ENCODE peak calls at places on chromosomes 5 and 9, in six cellular contexts. One of them, this sample, is unnamed.

GRCh38 chr9:131279927-131280530 is 3.7 kb upstream of the FAM78A start:
- DNase-seq in epithelial cell of proximal tubule: no peak
- DNase-seq in SK-N-SH: no peak
- DNase-seq in endothelial cell of umbilical vein: no peak
- DNase-seq in GM12865: no peak
- DNase-seq in DND-41: no peak
- DNase-seq in this sample: no peak

GRCh38 chr9:18296702-18297531 is 177.0 kb upstream of the ADAMTSL1 start:
- DNase-seq in epithelial cell of proximal tubule: no peak
- DNase-seq in SK-N-SH: peak
- DNase-seq in endothelial cell of umbilical vein: peak
- DNase-seq in GM12865: no peak
- DNase-seq in DND-41: no peak
- DNase-seq in this sample: no peak

GRCh38 chr9:91677354-91677753 is 253.7 kb upstream of the NFIL3 start:
- DNase-seq in epithelial cell of proximal tubule: no peak
- DNase-seq in SK-N-SH: no peak
- DNase-seq in endothelial cell of umbilical vein: no peak
- DNase-seq in GM12865: no peak
- DNase-seq in DND-41: no peak
- DNase-seq in this sample: no peak

GRCh38 chr5:143061161-143061945 is 291.2 kb downstream of the ARHGAP26 start:
- DNase-seq in epithelial cell of proximal tubule: no peak
- DNase-seq in SK-N-SH: no peak
- DNase-seq in endothelial cell of umbilical vein: peak
- DNase-seq in GM12865: no peak
- DNase-seq in DND-41: no peak
- DNase-seq in this sample: no peak

GRCh38 chr5:87243161-87243877 is 24.4 kb upstream of the RASA1 start:
- DNase-seq in epithelial cell of proximal tubule: peak
- DNase-seq in SK-N-SH: no peak
- DNase-seq in endothelial cell of umbilical vein: peak
- DNase-seq in GM12865: peak
- DNase-seq in DND-41: no peak
- DNase-seq in this sample: no peak

GRCh38 chr9:6938447-6938846 is 180.7 kb downstream of the KDM4C start:
- DNase-seq in epithelial cell of proximal tubule: peak
- DNase-seq in SK-N-SH: no peak
- DNase-seq in endothelial cell of umbilical vein: no peak
- DNase-seq in GM12865: no peak
- DNase-seq in DND-41: no peak
- DNase-seq in this sample: no peak

GRCh38 chr9:2964485-2964884 is 120.6 kb upstream of the PUM3 start:
- DNase-seq in epithelial cell of proximal tubule: no peak
- DNase-seq in SK-N-SH: no peak
- DNase-seq in endothelial cell of umbilical vein: no peak
- DNase-seq in GM12865: no peak
- DNase-seq in DND-41: no peak
- DNase-seq in this sample: no peak

GRCh38 chr9:25557645-25558300 is 120.5 kb downstream of the TUSC1 start:
- DNase-seq in epithelial cell of proximal tubule: no peak
- DNase-seq in SK-N-SH: no peak
- DNase-seq in endothelial cell of umbilical vein: no peak
- DNase-seq in GM12865: no peak
- DNase-seq in DND-41: no peak
- DNase-seq in this sample: no peak

GRCh38 chr9:122128432-122129343 is 30.9 kb downstream of the NDUFA8 start:
- DNase-seq in epithelial cell of proximal tubule: no peak
- DNase-seq in SK-N-SH: no peak
- DNase-seq in endothelial cell of umbilical vein: no peak
- DNase-seq in GM12865: no peak
- DNase-seq in DND-41: no peak
- DNase-seq in this sample: no peak

GRCh38 chr9:125544988-125545651 is 161.9 kb downstream of the MAPKAP1 start:
- DNase-seq in epithelial cell of proximal tubule: no peak
- DNase-seq in SK-N-SH: no peak
- DNase-seq in endothelial cell of umbilical vein: peak
- DNase-seq in GM12865: no peak
- DNase-seq in DND-41: no peak
- DNase-seq in this sample: peak

GRCh38 chr5:67047616-67048015 is 149.0 kb downstream of the CD180 start:
- DNase-seq in epithelial cell of proximal tubule: no peak
- DNase-seq in SK-N-SH: no peak
- DNase-seq in endothelial cell of umbilical vein: no peak
- DNase-seq in GM12865: no peak
- DNase-seq in DND-41: no peak
- DNase-seq in this sample: no peak

GRCh38 chr5:81194633-81195333 is 38.3 kb upstream of the CKMT2 start:
- DNase-seq in epithelial cell of proximal tubule: no peak
- DNase-seq in SK-N-SH: peak
- DNase-seq in endothelial cell of umbilical vein: peak
- DNase-seq in GM12865: peak
- DNase-seq in DND-41: peak
- DNase-seq in this sample: peak

GRCh38 chr5:15105799-15106393 is 234.3 kb upstream of the ANKH start:
- DNase-seq in epithelial cell of proximal tubule: peak
- DNase-seq in SK-N-SH: peak
- DNase-seq in endothelial cell of umbilical vein: peak
- DNase-seq in GM12865: peak
- DNase-seq in DND-41: peak
- DNase-seq in this sample: peak

GRCh38 chr5:5416733-5417132 is 5.7 kb upstream of the ICE1 start:
- DNase-seq in epithelial cell of proximal tubule: no peak
- DNase-seq in SK-N-SH: no peak
- DNase-seq in endothelial cell of umbilical vein: no peak
- DNase-seq in GM12865: no peak
- DNase-seq in DND-41: no peak
- DNase-seq in this sample: no peak

GRCh38 chr9:114662081-114662989 is 4.7 kb upstream of the TEX53 start:
- DNase-seq in epithelial cell of proximal tubule: no peak
- DNase-seq in SK-N-SH: peak
- DNase-seq in endothelial cell of umbilical vein: peak
- DNase-seq in GM12865: peak
- DNase-seq in DND-41: peak
- DNase-seq in this sample: no peak

GRCh38 chr5:157961828-157962390 is 103.0 kb upstream of the CLINT1 start:
- DNase-seq in epithelial cell of proximal tubule: no peak
- DNase-seq in SK-N-SH: peak
- DNase-seq in endothelial cell of umbilical vein: peak
- DNase-seq in GM12865: no peak
- DNase-seq in DND-41: no peak
- DNase-seq in this sample: no peak

GRCh38 chr5:143966280-143966679 is 154.3 kb downstream of the HMHB1 start:
- DNase-seq in epithelial cell of proximal tubule: no peak
- DNase-seq in SK-N-SH: no peak
- DNase-seq in endothelial cell of umbilical vein: peak
- DNase-seq in GM12865: no peak
- DNase-seq in DND-41: no peak
- DNase-seq in this sample: no peak

GRCh38 chr9:121566401-121567141 is 66.9 kb upstream of the GGTA1 start:
- DNase-seq in epithelial cell of proximal tubule: no peak
- DNase-seq in SK-N-SH: peak
- DNase-seq in endothelial cell of umbilical vein: peak
- DNase-seq in GM12865: no peak
- DNase-seq in DND-41: no peak
- DNase-seq in this sample: no peak

GRCh38 chr5:110354341-110354740 is 372.1 kb downstream of the TMEM232 start:
- DNase-seq in epithelial cell of proximal tubule: no peak
- DNase-seq in SK-N-SH: no peak
- DNase-seq in endothelial cell of umbilical vein: no peak
- DNase-seq in GM12865: no peak
- DNase-seq in DND-41: no peak
- DNase-seq in this sample: no peak

GRCh38 chr9:97060796-97061195 is 21.9 kb upstream of the CTSV start:
- DNase-seq in epithelial cell of proximal tubule: no peak
- DNase-seq in SK-N-SH: no peak
- DNase-seq in endothelial cell of umbilical vein: no peak
- DNase-seq in GM12865: no peak
- DNase-seq in DND-41: no peak
- DNase-seq in this sample: no peak

GRCh38 chr5:76041863-76042262 is 41.3 kb upstream of the SV2C start:
- DNase-seq in epithelial cell of proximal tubule: no peak
- DNase-seq in SK-N-SH: no peak
- DNase-seq in endothelial cell of umbilical vein: no peak
- DNase-seq in GM12865: peak
- DNase-seq in DND-41: peak
- DNase-seq in this sample: no peak

GRCh38 chr5:177440211-177440989 is 6.2 kb upstream of the PRR7 start:
- DNase-seq in epithelial cell of proximal tubule: no peak
- DNase-seq in SK-N-SH: no peak
- DNase-seq in endothelial cell of umbilical vein: no peak
- DNase-seq in GM12865: peak
- DNase-seq in DND-41: no peak
- DNase-seq in this sample: no peak

GRCh38 chr9:13445123-13445522 is 165.6 kb upstream of the MPDZ start:
- DNase-seq in epithelial cell of proximal tubule: no peak
- DNase-seq in SK-N-SH: no peak
- DNase-seq in endothelial cell of umbilical vein: no peak
- DNase-seq in GM12865: no peak
- DNase-seq in DND-41: no peak
- DNase-seq in this sample: no peak

DNA sequence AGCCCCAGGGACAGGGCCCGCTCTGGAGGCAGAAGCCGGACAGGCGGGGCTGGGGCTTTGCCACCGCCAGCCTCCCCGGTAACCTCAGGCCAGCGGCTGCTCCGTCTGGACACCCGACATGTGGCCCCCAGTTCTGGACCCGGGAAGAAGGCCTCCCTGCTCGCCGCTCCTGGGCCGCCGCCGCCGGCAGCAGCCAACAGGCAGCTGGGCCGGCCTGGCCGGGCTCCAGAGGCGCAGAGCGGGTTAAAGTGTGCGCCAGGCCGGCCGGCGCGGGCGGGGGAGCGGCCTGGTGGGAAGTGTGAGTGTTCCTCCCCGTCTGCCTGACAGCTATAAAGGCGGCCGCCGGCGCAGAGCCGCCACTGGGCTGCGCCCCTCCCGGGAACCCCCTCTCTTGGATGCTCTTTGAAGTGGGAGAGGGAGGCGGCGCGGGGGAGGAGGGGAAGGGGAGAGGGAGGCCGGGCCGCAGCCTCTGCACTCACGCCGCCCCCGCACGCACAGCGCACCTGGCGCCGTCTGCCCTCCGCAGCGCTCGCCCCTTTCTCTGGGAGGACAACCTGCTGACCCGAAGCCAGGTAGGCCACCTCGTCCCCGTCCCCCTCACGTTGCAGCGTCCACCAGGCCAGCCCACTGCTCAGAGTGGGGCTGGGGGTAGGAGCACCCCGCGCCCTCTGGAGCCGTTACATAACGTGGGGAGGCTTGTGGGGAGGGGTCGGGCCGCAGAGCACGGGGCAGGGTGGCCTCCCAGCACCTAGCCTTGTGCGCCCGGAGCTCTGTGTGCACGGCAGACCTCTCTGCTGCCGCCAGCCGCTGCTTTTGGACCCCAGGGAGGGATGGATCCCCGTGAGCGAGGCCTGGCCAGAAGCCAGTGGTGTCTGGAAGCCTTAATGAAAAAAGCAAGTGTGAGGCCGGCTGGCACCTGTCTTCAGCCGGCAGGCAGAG is at the start of gene ADAMTSL2:
- DNase-seq in epithelial cell of proximal tubule: no peak
- DNase-seq in SK-N-SH: peak
- DNase-seq in endothelial cell of umbilical vein: peak
- DNase-seq in GM12865: peak
- DNase-seq in DND-41: peak
- DNase-seq in this sample: no peak
- H3K4me3 ChIP-seq in epithelial cell of proximal tubule: no peak
- H3K4me3 ChIP-seq in SK-N-SH: no peak
- H3K4me3 ChIP-seq in endothelial cell of umbilical vein: no peak
- H3K4me3 ChIP-seq in GM12865: no peak
- H3K4me3 ChIP-seq in DND-41: no peak
- H3K4me3 ChIP-seq in this sample: no peak

DNA sequence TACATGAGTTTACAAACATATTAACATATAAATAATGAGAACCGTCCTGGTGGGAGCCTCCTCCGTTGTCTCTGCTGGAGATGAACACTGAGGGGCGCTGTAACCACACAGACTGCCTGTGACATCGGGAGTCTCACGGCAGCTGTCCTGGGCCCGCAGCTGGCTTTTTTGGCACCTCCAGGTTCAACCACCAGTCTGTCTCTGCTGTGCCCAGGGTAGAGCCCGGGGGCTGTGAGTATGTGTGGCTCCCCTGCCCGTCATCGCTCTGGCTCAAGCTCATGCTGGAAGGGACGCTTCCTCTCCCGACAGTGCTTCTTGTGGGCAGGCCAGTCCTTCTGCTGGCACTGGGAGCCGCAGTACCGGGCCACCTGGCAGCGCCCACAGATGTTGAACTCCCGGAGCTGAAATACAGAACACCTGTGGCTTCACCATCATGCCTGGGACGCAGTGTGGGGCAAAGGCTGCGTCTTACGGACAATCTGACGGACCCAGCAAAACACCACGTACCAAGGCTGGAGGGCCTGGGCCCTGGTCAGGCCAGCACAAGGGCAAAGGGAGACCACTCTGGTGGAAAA is 3.6 kb upstream of the DPH7 start:
- DNase-seq in epithelial cell of proximal tubule: no peak
- DNase-seq in SK-N-SH: peak
- DNase-seq in endothelial cell of umbilical vein: no peak
- DNase-seq in GM12865: no peak
- DNase-seq in DND-41: no peak
- DNase-seq in this sample: no peak
- TF ChIP-seq CTCF in epithelial cell of proximal tubule: peak
- TF ChIP-seq CTCF in SK-N-SH: peak
- TF ChIP-seq CTCF in endothelial cell of umbilical vein: peak
- TF ChIP-seq CTCF in GM12865: peak
- TF ChIP-seq CTCF in DND-41: peak
- TF ChIP-seq CTCF in this sample: peak

DNA sequence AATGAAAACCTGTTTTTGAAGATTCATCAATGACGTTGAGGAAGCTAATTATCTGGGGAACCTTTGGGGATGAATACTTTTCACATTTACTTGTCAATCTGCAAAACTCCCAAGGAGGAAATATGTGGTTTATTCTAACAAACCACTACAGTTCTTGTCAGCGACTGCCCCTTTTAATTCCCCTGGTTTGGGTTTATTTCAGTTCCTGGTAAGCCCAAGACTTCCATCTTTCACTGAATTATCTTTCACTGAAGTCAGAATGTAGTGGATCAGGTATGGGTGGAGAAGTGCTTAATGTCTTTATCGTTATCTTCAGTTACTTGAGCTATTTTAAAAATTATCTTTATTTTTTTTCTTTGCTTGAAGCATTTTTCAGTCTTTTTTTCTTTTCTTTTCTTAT is 40.2 kb downstream of the TLR4 start:
- DNase-seq in epithelial cell of proximal tubule: no peak
- DNase-seq in SK-N-SH: no peak
- DNase-seq in endothelial cell of umbilical vein: no peak
- DNase-seq in GM12865: peak
- DNase-seq in DND-41: no peak
- DNase-seq in this sample: no peak
- H3K4me3 ChIP-seq in epithelial cell of proximal tubule: no peak
- H3K4me3 ChIP-seq in SK-N-SH: no peak
- H3K4me3 ChIP-seq in endothelial cell of umbilical vein: peak
- H3K4me3 ChIP-seq in GM12865: no peak
- H3K4me3 ChIP-seq in DND-41: no peak
- H3K4me3 ChIP-seq in this sample: no peak

GRCh38 chr5:135348920-135349319 is 50.1 kb downstream of the MACROH2A1 start:
- DNase-seq in epithelial cell of proximal tubule: no peak
- DNase-seq in SK-N-SH: no peak
- DNase-seq in endothelial cell of umbilical vein: no peak
- DNase-seq in GM12865: no peak
- DNase-seq in DND-41: no peak
- DNase-seq in this sample: no peak
- TF ChIP-seq CTCF in epithelial cell of proximal tubule: no peak
- TF ChIP-seq CTCF in SK-N-SH: no peak
- TF ChIP-seq CTCF in endothelial cell of umbilical vein: no peak
- TF ChIP-seq CTCF in GM12865: no peak
- TF ChIP-seq CTCF in DND-41: no peak
- TF ChIP-seq CTCF in this sample: no peak

GRCh38 chr9:112242147-112242804 is 67.2 kb upstream of the SUSD1 start:
- DNase-seq in epithelial cell of proximal tubule: no peak
- DNase-seq in SK-N-SH: no peak
- DNase-seq in endothelial cell of umbilical vein: no peak
- DNase-seq in GM12865: no peak
- DNase-seq in DND-41: no peak
- DNase-seq in this sample: peak
- H3K4me3 ChIP-seq in epithelial cell of proximal tubule: no peak
- H3K4me3 ChIP-seq in SK-N-SH: no peak
- H3K4me3 ChIP-seq in endothelial cell of umbilical vein: no peak
- H3K4me3 ChIP-seq in GM12865: no peak
- H3K4me3 ChIP-seq in DND-41: no peak
- H3K4me3 ChIP-seq in this sample: no peak

This sample was measured in LNCaP clone FGC.